ENCODE peak calls at places on chromosomes 12 and 14, in seven cellular contexts. D is transverse colon, S is K562, L is GM23338, Q is endothelial cell of umbilical vein, F is esophagus muscularis mucosa, K is Panc1. V is an unnamed sample.
A peak's percentile ranks its signal among the peaks of the same experiment; 100 is the strongest.

GRCh38 chr14:64743061-64743460 is 38.8 kb downstream of the PLEKHG3 start:
- DNase-seq in D (no peak), Q (no peak), L (no peak), F (no peak), K (no peak), S (no peak), V (no peak)

GRCh38 chr12:12819752-12820311 is 6.7 kb downstream of the DDX47 start:
- DNase-seq in Q (peak; percentile 85), L (no peak), D (no peak), K (no peak), F (no peak), S (no peak), V (no peak)

GRCh38 chr12:45518516-45519235 is 210.8 kb upstream of the ARID2 start:
- DNase-seq in S (no peak), L (no peak), F (no peak), Q (no peak), K (no peak), D (no peak), V (no peak)

GRCh38 chr14:100573757-100574641 is 13.2 kb downstream of the BEGAIN start:
- DNase-seq in L (no peak), F (no peak), S (no peak), D (no peak), Q (no peak), K (no peak), V (no peak)

GRCh38 chr14:95252219-95252618 is 67.5 kb downstream of the CLMN start:
- DNase-seq in L (no peak), Q (no peak), S (no peak), K (no peak), F (no peak), D (no peak), V (no peak)

GRCh38 chr12:30752255-30752654 is 2.5 kb downstream of the CAPRIN2 start:
- DNase-seq in L (no peak), S (no peak), D (no peak), Q (no peak), K (no peak), F (no peak), V (no peak)

GRCh38 chr14:68182492-68182891 is 362.9 kb downstream of the RAD51B start:
- DNase-seq in K (no peak), Q (no peak), S (no peak), L (no peak), D (no peak), F (no peak), V (no peak)

GRCh38 chr12:51217133-51217967 is 512 bp downstream of the POU6F1 start:
- DNase-seq in F (peak; percentile 94), K (no peak), D (peak; percentile 72), L (peak; percentile 65), Q (peak; percentile 36), S (peak; percentile 95), V (peak; percentile 83)

GRCh38 chr12:71900091-71900490 is 38.6 kb upstream of the TPH2 start:
- DNase-seq in S (no peak), D (no peak), Q (peak; percentile 43), F (no peak), L (peak; percentile 8), K (no peak), V (no peak)

GRCh38 chr14:102948698-102949061 is 26.2 kb downstream of the AMN start:
- DNase-seq in L (no peak), F (no peak), D (no peak), Q (no peak), S (no peak), K (no peak), V (no peak)

GRCh38 chr14:36518031-36518585 is 1.9 kb downstream of the NKX2-1 start:
- DNase-seq in L (peak; percentile 62), S (no peak), Q (no peak), F (no peak), D (no peak), K (no peak), V (no peak)

GRCh38 chr12:95146767-95147166 is 70.5 kb downstream of the FGD6 start:
- DNase-seq in D (no peak), S (no peak), K (no peak), Q (no peak), L (no peak), F (no peak), V (no peak)

GRCh38 chr14:21026251-21026987 is 1.6 kb upstream of the NDRG2 start:
- DNase-seq in F (no peak), L (peak; percentile 42), D (no peak), K (no peak), Q (no peak), S (no peak), V (peak; percentile 82)

GRCh38 chr12:65853489-65854157 is 29.3 kb downstream of the HMGA2 start:
- DNase-seq in D (no peak), S (no peak), L (no peak), K (no peak), F (no peak), Q (peak; percentile 62), V (no peak)

GRCh38 chr14:55951366-55952206 is 166.6 kb upstream of the PELI2 start:
- DNase-seq in S (no peak), K (no peak), D (no peak), L (no peak), Q (no peak), F (no peak), V (no peak)

GRCh38 chr14:86885280-86885679 is 1107.7 kb downstream of the GALC start:
- DNase-seq in S (no peak), D (no peak), F (no peak), Q (no peak), L (no peak), K (no peak), V (no peak)

GRCh38 chr12:42568952-42569916 is 20.3 kb downstream of the PRICKLE1 start:
- DNase-seq in S (no peak), Q (peak; percentile 72), L (peak; percentile 78), F (no peak), K (peak; percentile 25), D (no peak), V (no peak)

GRCh38 chr12:51593539-51593938 is 2.5 kb downstream of the SCN8A start:
- DNase-seq in K (no peak), F (no peak), L (peak; percentile 62), Q (peak; percentile 61), S (no peak), D (peak; percentile 17), V (no peak)

GRCh38 chr12:32033411-32033810 is 73.2 kb upstream of the BICD1 start:
- DNase-seq in D (no peak), F (no peak), S (no peak), K (no peak), L (no peak), Q (peak; percentile 55), V (no peak)

GRCh38 chr14:32588448-32589320 is 259.6 kb downstream of the AKAP6 start:
- DNase-seq in D (no peak), L (peak; percentile 74), S (peak; percentile 20), K (no peak), F (no peak), Q (peak; percentile 36), V (no peak)

GRCh38 chr12:128914908-128915563 is 61.8 kb downstream of the GLT1D1 start:
- DNase-seq in F (no peak), S (no peak), L (no peak), K (no peak), D (no peak), Q (no peak), V (no peak)

GRCh38 chr12:113462117-113462774 is 9.4 kb downstream of the LHX5 start:
- DNase-seq in K (peak; percentile 38), L (peak; percentile 85), F (peak; percentile 94), D (peak; percentile 81), Q (peak; percentile 65), S (peak; percentile 83), V (peak; percentile 83)

GRCh38 chr14:105299654-105300541 is 903 bp downstream of the BRF1 start:
- DNase-seq in D (peak; percentile 48), S (no peak), L (no peak), F (no peak), Q (peak; percentile 14), K (no peak), V (peak; percentile 78)

GRCh38 chr14:91315844-91316267 is 71.4 kb upstream of the GPR68 start:
- DNase-seq in Q (no peak), L (no peak), K (no peak), D (peak; percentile 67), S (no peak), F (no peak), V (no peak)
- TF ChIP-seq CTCF in Q (no peak), L (no peak), K (no peak), D (no peak), S (no peak), F (no peak), V (no peak)

GRCh38 chr14:90808759-90809529 is 7.3 kb downstream of the TTC7B start:
- DNase-seq in K (no peak), D (no peak), L (no peak), F (no peak), Q (no peak), S (peak; percentile 65), V (no peak)
- TF ChIP-seq POLR2AphosphoS5 in K (no peak), D (no peak), L (no peak), F (no peak), Q (no peak), S (no peak), V (no peak)

GRCh38 chr12:117214797-117215196 is 24.5 kb upstream of the FBXO21 start:
- DNase-seq in F (no peak), S (no peak), D (no peak), L (no peak), Q (no peak), K (no peak), V (no peak)

GRCh38 chr12:117213295-117213808 is 23.1 kb upstream of the FBXO21 start:
- DNase-seq in F (no peak), K (no peak), L (no peak), D (no peak), S (no peak), Q (no peak), V (no peak)

GRCh38 chr12:117210266-117210918 is 20.1 kb upstream of the FBXO21 start:
- DNase-seq in D (no peak), F (no peak), Q (no peak), S (no peak), L (no peak), K (no peak), V (no peak)

GRCh38 chr12:117209626-117210025 is 19.4 kb upstream of the FBXO21 start:
- DNase-seq in L (no peak), S (no peak), D (no peak), Q (no peak), K (no peak), F (no peak), V (no peak)

DNA sequence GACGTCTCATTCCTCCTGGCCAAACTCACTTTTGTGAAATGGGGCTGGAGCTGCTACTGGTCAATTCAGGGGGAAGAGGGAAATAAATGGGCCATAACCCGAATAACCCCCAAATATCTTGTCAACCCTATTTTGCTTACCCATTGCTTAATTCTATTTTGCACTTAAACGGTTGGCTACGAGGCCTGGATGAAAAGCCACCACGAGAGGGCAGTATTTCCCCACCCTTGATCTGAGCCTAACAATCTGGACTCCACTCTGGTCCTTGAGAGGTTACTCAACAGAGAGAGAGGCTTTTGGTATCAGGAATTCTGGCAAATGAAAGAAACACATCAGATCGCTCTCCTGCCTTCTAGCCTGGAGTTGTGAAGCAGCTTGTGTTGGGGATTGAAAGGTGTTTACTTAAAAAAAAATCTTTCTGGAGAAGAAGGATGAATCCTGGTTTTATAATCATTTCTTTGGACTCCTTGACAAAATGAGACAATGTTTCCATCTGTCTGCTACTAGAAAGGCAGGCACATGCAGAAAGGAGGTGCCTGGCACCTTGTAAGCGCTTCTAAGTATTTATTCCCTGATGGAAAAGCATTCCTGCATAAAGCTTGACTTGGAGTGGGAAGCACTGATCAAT is 22.4 kb upstream of the FBXO21 start:
- DNase-seq in D (peak; percentile 69), Q (peak; percentile 70), K (peak; percentile 61), F (no peak), L (peak; percentile 91), S (peak; percentile 75), V (peak; percentile 81)
- TF ChIP-seq CTCF in D (peak; percentile 71), Q (peak; percentile 86), K (peak; percentile 92), F (peak; percentile 80), L (peak; percentile 99), S (peak; percentile 85), V (peak; percentile 28)

GRCh38 chr14:73740921-73741326 is 26.7 kb upstream of the PNMA1 start:
- DNase-seq in D (peak; percentile 92), L (peak; percentile 64), S (peak; percentile 45), F (no peak), Q (no peak), K (no peak), V (peak; percentile 91)
- TF ChIP-seq POLR2AphosphoS5 in D (peak; percentile 73), L (no peak), S (no peak), F (peak; percentile 51), Q (no peak), K (no peak), V (peak; percentile 21)

V was measured in sigmoid colon.